ENCODE peak calls at places on chromosomes 16 and 17, in four cellular contexts. C, Y, Z and H are unnamed samples.

GRCh38 chr17:78771758-78772382 is 10.2 kb downstream of the CYTH1 start:
- DNase-seq in C (peak), Y (no peak), Z (no peak), H (no peak)

GRCh38 chr17:50134206-50135110 is 4.5 kb upstream of the SAMD14 start:
- DNase-seq in C (no peak), Y (no peak), Z (no peak), H (no peak)

GRCh38 chr17:77881545-77881944 is 77.0 kb upstream of the TNRC6C start:
- DNase-seq in C (peak), Y (no peak), Z (no peak), H (peak)

GRCh38 chr17:76909971-76910760 is 42.0 kb downstream of the MGAT5B start:
- DNase-seq in C (peak), Y (no peak), Z (no peak), H (no peak)

GRCh38 chr17:3986270-3986938 is 22.2 kb upstream of the ATP2A3 start:
- DNase-seq in C (no peak), Y (no peak), Z (no peak), H (no peak)

GRCh38 chr16:66905633-66906539 is 12.8 kb downstream of the CDH16 start:
- DNase-seq in C (no peak), Y (no peak), Z (no peak), H (no peak)

GRCh38 chr16:14961405-14962186 is 13.2 kb upstream of the PDXDC1 start:
- DNase-seq in C (no peak), Y (no peak), Z (no peak), H (no peak)

GRCh38 chr16:58409316-58409973 is 17.2 kb downstream of the GINS3 start:
- DNase-seq in C (no peak), Y (no peak), Z (no peak), H (no peak)

GRCh38 chr16:72840591-72841381 is 207.1 kb downstream of the ZFHX3 start:
- DNase-seq in C (no peak), Y (no peak), Z (no peak), H (no peak)

GRCh38 chr16:23726710-23727109 is 13.7 kb upstream of the ERN2 start:
- DNase-seq in C (no peak), Y (no peak), Z (no peak), H (no peak)

GRCh38 chr17:4947010-4947410 is 1.3 kb downstream of the PFN1 start:
- DNase-seq in C (no peak), Y (no peak), Z (no peak), H (no peak)

GRCh38 chr17:49694847-49695697 is 12.7 kb downstream of the SLC35B1 start:
- DNase-seq in C (peak), Y (peak), Z (no peak), H (peak)

GRCh38 chr16:25065899-25066298 is 45.6 kb upstream of the LCMT1 start:
- DNase-seq in C (peak), Y (no peak), Z (no peak), H (no peak)

GRCh38 chr16:66988197-66988788 is at the start of gene CES4A:
- DNase-seq in C (no peak), Y (no peak), Z (no peak), H (no peak)

GRCh38 chr16:75231570-75231969 is 12.8 kb downstream of the CTRB1 start:
- DNase-seq in C (no peak), Y (no peak), Z (no peak), H (no peak)

GRCh38 chr17:42312035-42312284 is 23.7 kb downstream of the STAT5A start:
- DNase-seq in C (no peak), Y (no peak), Z (no peak), H (no peak)

GRCh38 chr17:73802314-73802713 is 158.1 kb upstream of the SDK2 start:
- DNase-seq in C (no peak), Y (no peak), Z (no peak), H (no peak)

GRCh38 chr17:57370051-57370581 is 113.8 kb downstream of the MSI2 start:
- DNase-seq in C (no peak), Y (no peak), Z (peak), H (no peak)

GRCh38 chr16:84532855-84533486 is 28.5 kb upstream of the MEAK7 start:
- DNase-seq in C (no peak), Y (no peak), Z (no peak), H (no peak)

GRCh38 chr16:67910162-67910561 is 17.1 kb downstream of the PSKH1 start:
- DNase-seq in C (no peak), Y (no peak), Z (no peak), H (no peak)

GRCh38 chr17:43547189-43547550 is 1.0 kb upstream of the ETV4 start:
- DNase-seq in C (no peak), Y (no peak), Z (no peak), H (no peak)